ENCODE peak calls at places on chromosome 17, in six cellular contexts. One of them, this sample, is unnamed.

GRCh38 chr17:64781394-64781793 is 119.3 kb upstream of the SMURF2 start:
- DNase-seq in endothelial cell of umbilical vein: peak
- DNase-seq in breast epithelium: peak
- DNase-seq in HepG2: no peak
- DNase-seq in sigmoid colon: peak
- DNase-seq in transverse colon: peak
- DNase-seq in this sample: peak

GRCh38 chr17:3894927-3895343 is 2.1 kb upstream of the CAMKK1 start:
- DNase-seq in breast epithelium: peak
- DNase-seq in HepG2: no peak
- DNase-seq in endothelial cell of umbilical vein: peak
- DNase-seq in sigmoid colon: no peak
- DNase-seq in transverse colon: peak
- DNase-seq in this sample: peak

GRCh38 chr17:48074322-48075054 is 26.3 kb downstream of the NFE2L1 start:
- DNase-seq in sigmoid colon: peak
- DNase-seq in HepG2: peak
- DNase-seq in endothelial cell of umbilical vein: peak
- DNase-seq in breast epithelium: peak
- DNase-seq in transverse colon: peak
- DNase-seq in this sample: peak

GRCh38 chr17:71071837-71072236 is 902.5 kb downstream of the KCNJ2 start:
- DNase-seq in endothelial cell of umbilical vein: no peak
- DNase-seq in HepG2: peak
- DNase-seq in transverse colon: no peak
- DNase-seq in sigmoid colon: no peak
- DNase-seq in breast epithelium: no peak
- DNase-seq in this sample: no peak

GRCh38 chr17:35878361-35878760 is 1.8 kb downstream of the CCL5 start:
- DNase-seq in sigmoid colon: no peak
- DNase-seq in endothelial cell of umbilical vein: no peak
- DNase-seq in transverse colon: no peak
- DNase-seq in breast epithelium: no peak
- DNase-seq in HepG2: no peak
- DNase-seq in this sample: no peak

GRCh38 chr17:28700830-28701492 is 10.7 kb downstream of the PROCA1 start:
- DNase-seq in endothelial cell of umbilical vein: no peak
- DNase-seq in sigmoid colon: no peak
- DNase-seq in transverse colon: no peak
- DNase-seq in breast epithelium: no peak
- DNase-seq in HepG2: no peak
- DNase-seq in this sample: no peak

GRCh38 chr17:8192070-8192815 is 2.3 kb upstream of the BORCS6 start:
- DNase-seq in transverse colon: peak
- DNase-seq in sigmoid colon: peak
- DNase-seq in breast epithelium: peak
- DNase-seq in endothelial cell of umbilical vein: peak
- DNase-seq in HepG2: peak
- DNase-seq in this sample: peak

GRCh38 chr17:45430738-45431530 is 1.7 kb downstream of the ARHGAP27 start:
- DNase-seq in transverse colon: peak
- DNase-seq in sigmoid colon: no peak
- DNase-seq in breast epithelium: peak
- DNase-seq in endothelial cell of umbilical vein: no peak
- DNase-seq in HepG2: no peak
- DNase-seq in this sample: peak

GRCh38 chr17:42274812-42275526 is 1.2 kb downstream of the STAT5B start:
- DNase-seq in sigmoid colon: peak
- DNase-seq in transverse colon: no peak
- DNase-seq in breast epithelium: no peak
- DNase-seq in HepG2: no peak
- DNase-seq in endothelial cell of umbilical vein: no peak
- DNase-seq in this sample: no peak

GRCh38 chr17:142102-142661 is 4.8 kb downstream of the SCGB1C2 start:
- DNase-seq in sigmoid colon: peak
- DNase-seq in breast epithelium: peak
- DNase-seq in HepG2: peak
- DNase-seq in transverse colon: no peak
- DNase-seq in endothelial cell of umbilical vein: peak
- DNase-seq in this sample: peak

GRCh38 chr17:7703584-7704574 is 1.1 kb upstream of the EFNB3 start:
- DNase-seq in transverse colon: no peak
- DNase-seq in sigmoid colon: no peak
- DNase-seq in HepG2: peak
- DNase-seq in endothelial cell of umbilical vein: peak
- DNase-seq in breast epithelium: peak
- DNase-seq in this sample: peak

GRCh38 chr17:27747462-27748359 is 52.6 kb downstream of the NOS2 start:
- DNase-seq in breast epithelium: no peak
- DNase-seq in sigmoid colon: no peak
- DNase-seq in HepG2: no peak
- DNase-seq in endothelial cell of umbilical vein: no peak
- DNase-seq in transverse colon: no peak
- DNase-seq in this sample: no peak

DNA sequence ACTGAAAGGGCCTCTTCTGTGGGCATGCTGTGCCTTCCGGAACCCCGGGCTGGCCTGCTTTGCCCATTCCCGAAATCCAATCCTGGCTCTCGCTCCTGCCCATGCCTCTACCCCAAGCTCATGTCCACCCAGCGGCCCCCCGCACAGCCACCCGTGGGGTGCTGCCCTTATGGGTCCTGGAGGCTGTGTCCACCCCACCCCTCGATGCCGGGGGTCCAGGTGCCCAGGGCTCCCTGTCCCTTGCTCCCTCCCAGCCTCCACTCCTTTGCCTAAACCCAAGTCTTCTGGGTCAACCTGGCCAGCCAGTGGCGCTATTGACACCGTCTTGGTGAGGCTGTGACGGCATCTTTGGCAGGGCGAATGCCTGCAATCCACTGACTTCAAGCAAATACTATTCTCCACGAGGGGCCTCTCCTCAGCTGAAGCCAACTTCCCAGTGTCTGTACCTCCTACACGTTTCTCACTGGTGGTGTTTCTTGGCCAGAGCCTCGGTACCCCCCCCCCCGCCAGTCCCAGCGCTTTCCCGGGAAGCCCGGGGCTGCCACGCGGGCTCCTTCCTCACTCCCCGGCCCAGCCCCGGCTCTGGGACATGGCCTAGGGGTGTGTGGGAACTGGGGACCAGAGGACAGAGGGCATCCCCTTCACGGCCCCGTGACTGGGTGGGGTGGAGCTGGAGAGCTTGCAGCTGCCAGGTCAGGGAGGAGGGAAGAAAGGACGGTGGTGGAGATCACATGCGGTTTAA is 12.2 kb upstream of the DUS1L start:
- DNase-seq in endothelial cell of umbilical vein: no peak
- DNase-seq in HepG2: no peak
- DNase-seq in sigmoid colon: no peak
- DNase-seq in transverse colon: no peak
- DNase-seq in breast epithelium: peak
- DNase-seq in this sample: no peak
- TF ChIP-seq POLR2AphosphoS5 in endothelial cell of umbilical vein: no peak
- TF ChIP-seq POLR2AphosphoS5 in HepG2: peak
- TF ChIP-seq POLR2AphosphoS5 in sigmoid colon: no peak
- TF ChIP-seq POLR2AphosphoS5 in transverse colon: no peak
- TF ChIP-seq POLR2AphosphoS5 in breast epithelium: peak
- TF ChIP-seq POLR2AphosphoS5 in this sample: no peak

DNA sequence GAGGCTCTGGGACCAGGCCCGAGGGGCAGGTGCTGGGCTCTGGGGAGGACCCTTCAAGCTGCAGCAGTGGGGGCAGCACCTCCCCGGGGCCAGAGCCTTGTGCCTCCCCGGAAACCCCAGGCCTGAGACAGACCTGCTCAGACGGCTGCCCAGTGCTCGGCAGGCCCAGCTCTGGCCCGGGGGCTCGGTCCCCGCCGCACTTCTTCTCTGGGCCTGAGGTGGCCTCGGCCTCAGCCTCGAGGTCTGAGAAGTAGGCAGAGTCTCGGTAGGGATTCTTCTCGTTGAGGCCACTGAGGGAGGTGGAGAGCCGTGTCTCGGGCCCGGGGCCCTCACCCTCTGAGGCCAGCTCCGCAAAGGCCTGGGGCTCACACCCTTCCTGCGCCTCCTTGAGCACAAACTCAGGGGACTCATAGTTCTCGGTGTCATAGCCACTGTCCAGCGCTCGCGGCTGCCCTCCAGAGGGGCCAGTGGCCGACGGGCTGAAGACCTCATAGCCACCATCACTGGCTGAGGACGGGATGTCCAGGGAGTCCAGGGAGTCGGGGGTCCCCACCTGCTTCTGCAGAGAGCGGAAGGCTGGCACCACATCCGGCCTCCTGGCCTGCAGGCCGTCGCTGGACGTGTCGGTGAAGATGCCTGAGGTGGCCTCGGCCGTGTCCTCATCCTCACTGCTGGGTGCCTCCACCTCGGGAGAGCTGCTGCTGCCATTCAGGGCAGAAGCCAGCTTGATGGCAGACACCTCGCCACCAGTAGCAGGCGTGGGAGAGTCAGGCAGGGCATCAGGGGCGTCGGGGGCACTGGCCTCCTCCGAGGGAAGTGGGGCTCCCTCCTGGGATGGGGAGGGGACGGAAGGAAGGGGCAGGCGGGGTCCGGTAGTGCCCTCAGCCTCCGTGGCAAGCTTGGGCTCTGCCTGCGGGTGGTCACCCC is 44.3 kb upstream of the PVALEF start:
- DNase-seq in transverse colon: no peak
- DNase-seq in breast epithelium: no peak
- DNase-seq in HepG2: no peak
- DNase-seq in sigmoid colon: no peak
- DNase-seq in endothelial cell of umbilical vein: no peak
- DNase-seq in this sample: no peak
- TF ChIP-seq CTCF in transverse colon: no peak
- TF ChIP-seq CTCF in breast epithelium: no peak
- TF ChIP-seq CTCF in HepG2: no peak
- TF ChIP-seq CTCF in sigmoid colon: no peak
- TF ChIP-seq CTCF in endothelial cell of umbilical vein: no peak
- TF ChIP-seq CTCF in this sample: no peak

DNA sequence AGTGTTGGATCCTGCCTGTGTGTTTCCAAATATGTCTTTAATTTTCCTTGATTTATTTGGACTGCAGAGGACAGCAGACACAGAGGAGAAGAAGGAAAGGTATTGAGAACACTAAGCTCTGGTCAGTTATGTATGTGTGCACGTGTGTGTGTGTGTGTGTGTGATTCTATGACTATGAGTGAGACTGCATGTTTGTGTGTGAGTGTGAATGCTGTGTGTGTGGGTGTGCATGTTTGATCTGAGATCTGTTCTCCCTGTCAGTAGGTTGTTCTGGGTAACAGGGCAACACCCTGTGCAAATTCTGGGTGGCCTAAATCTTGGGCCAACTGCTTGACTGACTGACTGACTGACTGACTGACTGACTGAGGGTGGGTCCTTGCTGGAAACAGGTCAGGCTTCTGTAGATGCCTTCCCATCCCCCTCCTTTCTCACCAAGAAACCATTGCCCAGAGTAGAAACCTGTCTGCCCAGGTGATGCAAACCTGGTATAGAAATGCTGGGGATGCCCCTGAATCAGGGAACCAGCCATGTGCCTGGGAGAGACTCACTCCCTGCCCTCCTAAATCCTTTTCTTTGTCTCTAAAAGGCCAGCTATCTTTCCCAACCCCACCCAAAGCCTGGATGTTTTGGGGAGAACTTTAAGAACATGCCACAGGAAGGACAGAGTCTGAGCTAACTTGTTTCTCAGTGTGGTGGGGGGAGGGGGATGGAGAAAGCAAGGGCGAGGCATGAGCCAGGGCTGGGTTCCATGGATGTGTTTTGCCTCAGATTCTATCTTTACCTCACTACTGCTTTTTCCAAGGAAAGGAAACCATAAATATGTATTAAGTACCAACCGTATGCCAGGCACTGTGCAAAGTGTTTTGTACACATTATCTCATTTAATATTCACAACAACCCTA is 4.4 kb upstream of the NR1D1 start:
- DNase-seq in transverse colon: no peak
- DNase-seq in breast epithelium: peak
- DNase-seq in endothelial cell of umbilical vein: no peak
- DNase-seq in sigmoid colon: no peak
- DNase-seq in HepG2: no peak
- DNase-seq in this sample: no peak
- TF ChIP-seq POLR2A in transverse colon: no peak
- TF ChIP-seq POLR2A in breast epithelium: no peak
- TF ChIP-seq POLR2A in endothelial cell of umbilical vein: no peak
- TF ChIP-seq POLR2A in sigmoid colon: no peak
- TF ChIP-seq POLR2A in HepG2: no peak
- TF ChIP-seq POLR2A in this sample: no peak

DNA sequence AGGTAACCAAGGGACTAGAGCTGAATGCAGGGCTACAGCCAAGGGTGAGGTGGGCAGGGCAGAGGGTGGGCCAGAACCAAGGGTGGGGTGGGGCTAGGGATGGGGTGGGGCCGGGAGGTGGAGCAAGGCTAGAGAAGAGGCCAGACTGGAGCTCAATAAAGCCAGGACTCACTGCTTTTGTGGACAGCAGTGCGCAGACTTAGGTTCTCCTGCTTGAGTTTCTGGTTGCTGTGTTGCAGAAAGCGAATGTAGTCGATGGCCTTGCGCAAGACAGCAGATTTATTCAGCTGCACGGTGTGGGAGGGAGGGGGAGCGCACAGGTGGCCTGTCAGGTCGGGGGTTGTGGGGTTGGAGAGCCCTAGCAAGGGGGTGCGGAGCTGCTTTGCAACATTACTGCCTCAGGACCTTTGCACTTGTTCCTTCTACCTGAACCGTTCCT is 18.7 kb downstream of the SREBF1 start:
- DNase-seq in breast epithelium: no peak
- DNase-seq in sigmoid colon: no peak
- DNase-seq in HepG2: no peak
- DNase-seq in transverse colon: no peak
- DNase-seq in endothelial cell of umbilical vein: no peak
- DNase-seq in this sample: no peak
- TF ChIP-seq POLR2AphosphoS5 in breast epithelium: no peak
- TF ChIP-seq POLR2AphosphoS5 in sigmoid colon: peak
- TF ChIP-seq POLR2AphosphoS5 in HepG2: no peak
- TF ChIP-seq POLR2AphosphoS5 in transverse colon: peak
- TF ChIP-seq POLR2AphosphoS5 in endothelial cell of umbilical vein: no peak
- TF ChIP-seq POLR2AphosphoS5 in this sample: no peak

GRCh38 chr17:43428524-43428923 is 29.7 kb downstream of the ARL4D start:
- DNase-seq in transverse colon: no peak
- DNase-seq in endothelial cell of umbilical vein: no peak
- DNase-seq in breast epithelium: no peak
- DNase-seq in HepG2: no peak
- DNase-seq in sigmoid colon: no peak
- DNase-seq in this sample: no peak
- TF ChIP-seq CTCF in transverse colon: no peak
- TF ChIP-seq CTCF in endothelial cell of umbilical vein: peak
- TF ChIP-seq CTCF in breast epithelium: no peak
- TF ChIP-seq CTCF in HepG2: no peak
- TF ChIP-seq CTCF in sigmoid colon: peak
- TF ChIP-seq CTCF in this sample: no peak

GRCh38 chr17:16383216-16383615 is 2.3 kb downstream of the UBB start:
- DNase-seq in endothelial cell of umbilical vein: no peak
- DNase-seq in transverse colon: no peak
- DNase-seq in breast epithelium: no peak
- DNase-seq in sigmoid colon: no peak
- DNase-seq in HepG2: no peak
- DNase-seq in this sample: no peak
- TF ChIP-seq POLR2A in endothelial cell of umbilical vein: peak
- TF ChIP-seq POLR2A in transverse colon: no peak
- TF ChIP-seq POLR2A in breast epithelium: no peak
- TF ChIP-seq POLR2A in sigmoid colon: no peak
- TF ChIP-seq POLR2A in HepG2: peak
- TF ChIP-seq POLR2A in this sample: no peak

GRCh38 chr17:59373879-59374495 is 42.5 kb downstream of the YPEL2 start:
- DNase-seq in HepG2: no peak
- DNase-seq in sigmoid colon: peak
- DNase-seq in breast epithelium: no peak
- DNase-seq in endothelial cell of umbilical vein: no peak
- DNase-seq in transverse colon: no peak
- DNase-seq in this sample: no peak
- TF ChIP-seq POLR2AphosphoS5 in HepG2: no peak
- TF ChIP-seq POLR2AphosphoS5 in sigmoid colon: peak
- TF ChIP-seq POLR2AphosphoS5 in breast epithelium: peak
- TF ChIP-seq POLR2AphosphoS5 in endothelial cell of umbilical vein: no peak
- TF ChIP-seq POLR2AphosphoS5 in transverse colon: no peak
- TF ChIP-seq POLR2AphosphoS5 in this sample: peak

GRCh38 chr17:80891096-80892018 is 100.3 kb upstream of the CHMP6 start:
- DNase-seq in endothelial cell of umbilical vein: peak
- DNase-seq in breast epithelium: peak
- DNase-seq in HepG2: no peak
- DNase-seq in sigmoid colon: peak
- DNase-seq in transverse colon: peak
- DNase-seq in this sample: peak
- TF ChIP-seq CTCF in endothelial cell of umbilical vein: no peak
- TF ChIP-seq CTCF in breast epithelium: no peak
- TF ChIP-seq CTCF in HepG2: no peak
- TF ChIP-seq CTCF in sigmoid colon: no peak
- TF ChIP-seq CTCF in transverse colon: no peak
- TF ChIP-seq CTCF in this sample: no peak